ENCODE peak calls at places on chromosomes 4 and X, in six cellular contexts. I, J, L, O, K and E are unnamed samples.

GRCh38 chrX:11702965-11703631 is 37.4 kb upstream of the ARHGAP6 start:
- DNase-seq in J (no peak), K (no peak), L (no peak), I (no peak), O (no peak), E (no peak)

GRCh38 chr4:4659871-4660651 is 118.2 kb upstream of the STX18 start:
- DNase-seq in J (peak), O (no peak), L (no peak), K (no peak), I (no peak), E (no peak)

GRCh38 chr4:24897639-24898038 is 15.2 kb downstream of the CCDC149 start:
- DNase-seq in K (no peak), J (no peak), O (no peak), L (no peak), I (no peak), E (no peak)

GRCh38 chrX:129706395-129707072 is 32.2 kb upstream of the XPNPEP2 start:
- DNase-seq in J (no peak), K (peak), O (no peak), I (no peak), L (peak), E (no peak)

GRCh38 chr4:73844352-73844751 is 7.9 kb downstream of the CXCL6 start:
- DNase-seq in K (no peak), O (no peak), I (no peak), L (no peak), J (no peak), E (no peak)

GRCh38 chrX:50707376-50707775 is 106.6 kb downstream of the SHROOM4 start:
- DNase-seq in J (no peak), O (no peak), L (no peak), K (no peak), I (no peak), E (no peak)

GRCh38 chr4:158782539-158783360 is 13.9 kb downstream of the FNIP2 start:
- DNase-seq in I (no peak), K (no peak), L (no peak), O (no peak), J (no peak), E (no peak)

GRCh38 chr4:43330288-43330687 is 437.8 kb downstream of the GRXCR1 start:
- DNase-seq in O (no peak), I (no peak), L (no peak), K (no peak), J (no peak), E (no peak)

GRCh38 chrX:137427061-137427778 is 138.7 kb upstream of the ZIC3 start:
- DNase-seq in O (peak), J (no peak), K (no peak), I (no peak), L (no peak), E (no peak)

GRCh38 chr4:57554693-57555092 is 444.5 kb upstream of the IGFBP7 start:
- DNase-seq in L (no peak), K (no peak), O (no peak), J (no peak), I (no peak), E (no peak)

GRCh38 chr4:6908397-6909112 is 1.1 kb upstream of the TBC1D14 start:
- DNase-seq in K (no peak), L (peak), I (no peak), O (no peak), J (no peak), E (peak)

GRCh38 chr4:6909970-6910339 is 329 bp downstream of the TBC1D14 start:
- DNase-seq in I (peak), L (no peak), J (no peak), K (peak), O (peak), E (no peak)

GRCh38 chr4:6909113-6909969 is at the start of gene TBC1D14:
- DNase-seq in O (peak), K (peak), L (peak), I (peak), J (peak), E (peak)

GRCh38 chr4:6910960-6911874 is 1.6 kb downstream of the TBC1D14 start:
- DNase-seq in I (no peak), O (no peak), J (no peak), K (no peak), L (no peak), E (no peak)

DNA sequence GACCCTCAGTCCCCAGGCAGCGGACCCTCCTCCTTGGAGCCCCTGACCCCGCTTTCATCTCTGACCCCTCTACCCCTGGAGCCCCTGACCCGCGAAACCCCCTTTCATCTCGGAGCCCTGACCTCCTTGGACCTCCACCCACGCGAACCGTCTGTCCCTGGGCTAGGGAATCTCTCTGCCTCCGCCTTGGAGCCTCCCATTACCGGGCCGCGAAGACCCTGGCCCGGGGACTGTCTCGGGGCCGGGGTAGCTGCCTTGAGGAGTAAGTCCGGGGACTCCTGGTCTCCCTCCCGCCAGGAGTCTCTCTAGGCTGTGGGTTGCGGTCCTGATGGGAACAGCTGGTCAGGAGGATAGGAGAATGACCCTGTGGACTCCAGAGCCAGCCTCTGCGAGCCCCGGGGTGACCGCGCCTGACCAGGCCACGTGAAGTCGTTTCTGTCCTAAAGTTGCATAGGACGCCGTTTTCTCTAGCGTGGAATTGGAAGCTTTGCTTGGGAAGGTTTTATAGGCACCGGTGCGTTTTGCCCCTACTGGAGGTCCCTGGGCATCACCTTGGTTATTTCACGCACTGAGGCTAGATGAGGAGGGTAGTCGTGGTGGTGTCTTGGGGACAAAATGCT is 824 bp downstream of the TBC1D14 start:
- DNase-seq in I (no peak), K (peak), J (no peak), O (peak), L (peak), E (no peak)
- TF ChIP-seq CTCF in I (no peak), K (no peak), J (peak), O (peak), L (peak), E (no peak)

GRCh38 chrX:102604327-102604726 is 5.0 kb downstream of the ARMCX5 start:
- DNase-seq in K (no peak), I (no peak), O (no peak), J (no peak), L (no peak), E (no peak)

GRCh38 chrX:102599084-102599949 is at the start of gene ARMCX5:
- DNase-seq in L (peak), I (peak), O (peak), K (peak), J (peak), E (peak)

GRCh38 chrX:102599950-102600579 is 750 bp downstream of the ARMCX5 start:
- DNase-seq in J (no peak), O (no peak), K (no peak), L (no peak), I (no peak), E (no peak)
- TF ChIP-seq CTCF in J (peak), O (no peak), K (no peak), L (no peak), I (no peak), E (no peak)

DNA sequence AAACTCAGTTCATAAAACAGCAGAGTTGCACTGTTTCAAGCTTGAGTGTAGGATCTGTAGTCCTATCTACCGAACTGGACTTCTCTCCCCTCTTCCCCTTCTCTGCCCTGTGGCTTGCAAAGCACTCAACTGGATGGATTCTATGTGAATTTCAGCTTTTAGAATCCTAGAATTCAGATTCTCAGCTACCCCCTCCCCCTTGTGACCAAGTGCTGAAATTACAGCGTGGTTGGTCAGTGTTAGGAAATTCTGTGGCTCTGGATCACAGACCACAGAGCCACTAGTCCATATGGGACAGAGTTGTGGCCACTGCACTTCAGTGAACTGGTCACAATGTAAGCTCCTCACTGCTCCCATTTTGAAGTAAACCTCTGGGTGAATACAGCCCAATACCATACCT is 64.6 kb upstream of the TRPC5 start:
- DNase-seq in K (no peak), I (no peak), J (no peak), O (peak), L (peak), E (no peak)
- TF ChIP-seq CTCF in K (peak), I (no peak), J (peak), O (peak), L (peak), E (peak)

DNA sequence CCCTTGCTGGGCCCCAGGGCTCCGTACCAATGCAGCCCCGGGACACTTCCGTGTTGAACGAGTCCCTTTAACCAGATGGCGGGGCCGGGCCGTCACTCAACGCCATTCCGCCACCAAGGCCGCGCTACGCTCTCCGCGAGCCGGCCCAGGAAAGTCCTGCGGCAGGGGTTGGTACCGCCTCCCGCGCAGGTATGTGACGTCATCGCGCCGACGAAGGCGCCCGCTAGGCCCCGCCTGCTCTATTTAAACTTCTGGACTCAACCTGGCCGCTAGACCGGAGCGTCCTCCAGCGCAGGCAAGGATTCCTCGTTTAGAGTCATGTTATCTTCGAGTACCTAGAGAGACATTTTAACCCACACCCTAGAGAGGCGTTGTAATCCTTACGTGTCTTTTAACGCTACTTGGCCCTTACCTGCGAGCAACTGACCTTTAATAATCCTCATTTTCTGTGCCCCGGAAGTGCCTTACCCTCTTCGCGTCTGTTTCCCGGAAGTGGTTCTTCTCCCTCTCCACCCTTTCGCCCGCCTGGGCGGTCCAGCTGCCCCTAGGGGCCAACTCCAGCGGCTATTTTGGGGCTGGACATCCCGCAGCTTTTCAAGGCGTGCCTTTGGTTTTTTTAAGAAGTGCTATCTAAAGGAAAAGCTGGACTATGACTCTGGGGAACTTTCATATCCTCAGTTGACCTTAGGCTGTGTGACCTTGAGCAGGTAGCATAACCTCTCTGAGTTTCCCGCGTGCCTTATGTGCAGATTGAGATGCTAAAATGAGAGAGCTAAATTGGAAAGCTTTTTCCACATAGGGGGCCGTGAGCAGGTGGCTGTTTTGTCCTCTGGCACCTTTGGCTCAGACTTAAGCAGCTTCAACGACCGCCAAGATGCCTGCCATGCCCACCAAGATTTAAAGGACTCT is at the start of gene PNPLA4:
- DNase-seq in J (no peak), L (peak), O (peak), I (peak), K (peak), E (peak)
- TF ChIP-seq CTCF in J (peak), L (no peak), O (peak), I (peak), K (peak), E (peak)